ENCODE peak calls at places on chromosomes 13 and 19, in five cellular contexts. One of them, this sample, is unnamed.

GRCh38 chr13:89227356-89227755 is 1556.2 kb downstream of the SLITRK5 start:
- DNase-seq in neural progenitor cell: no peak
- DNase-seq in IMR-90: no peak
- DNase-seq in pancreas: no peak
- DNase-seq in neuronal stem cell: no peak
- DNase-seq in this sample: no peak

GRCh38 chr13:98443329-98443728 is 133.6 kb downstream of the STK24 start:
- DNase-seq in neuronal stem cell: no peak
- DNase-seq in pancreas: no peak
- DNase-seq in neural progenitor cell: no peak
- DNase-seq in IMR-90: peak; percentile 92
- DNase-seq in this sample: no peak

GRCh38 chr19:6248856-6249255 is 30.9 kb downstream of the MLLT1 start:
- DNase-seq in neural progenitor cell: no peak
- DNase-seq in IMR-90: no peak
- DNase-seq in neuronal stem cell: no peak
- DNase-seq in pancreas: no peak
- DNase-seq in this sample: no peak

GRCh38 chr13:94433055-94433947 is 46.2 kb downstream of the DCT start:
- DNase-seq in IMR-90: no peak
- DNase-seq in neuronal stem cell: no peak
- DNase-seq in neural progenitor cell: peak; percentile 31
- DNase-seq in pancreas: no peak
- DNase-seq in this sample: no peak

GRCh38 chr19:30373593-30373992 is 1.4 kb downstream of the ZNF536 start:
- DNase-seq in neuronal stem cell: no peak
- DNase-seq in IMR-90: no peak
- DNase-seq in pancreas: no peak
- DNase-seq in neural progenitor cell: peak; percentile 74
- DNase-seq in this sample: no peak

GRCh38 chr19:33171916-33172359 is 22.2 kb upstream of the LRP3 start:
- DNase-seq in neural progenitor cell: no peak
- DNase-seq in neuronal stem cell: no peak
- DNase-seq in pancreas: no peak
- DNase-seq in IMR-90: peak; percentile 74
- DNase-seq in this sample: no peak

GRCh38 chr19:1089891-1090290 is 5.3 kb downstream of the POLR2E start:
- DNase-seq in IMR-90: no peak
- DNase-seq in pancreas: peak; percentile 30
- DNase-seq in neuronal stem cell: no peak
- DNase-seq in neural progenitor cell: no peak
- DNase-seq in this sample: no peak

GRCh38 chr19:18648971-18649310 is 12.1 kb downstream of the KLHL26 start:
- DNase-seq in IMR-90: no peak
- DNase-seq in neuronal stem cell: no peak
- DNase-seq in neural progenitor cell: no peak
- DNase-seq in pancreas: no peak
- DNase-seq in this sample: peak; percentile 66

GRCh38 chr19:31383553-31383952 is 34.3 kb upstream of the TSHZ3 start:
- DNase-seq in IMR-90: no peak
- DNase-seq in neuronal stem cell: no peak
- DNase-seq in pancreas: no peak
- DNase-seq in neural progenitor cell: no peak
- DNase-seq in this sample: no peak

GRCh38 chr19:35751839-35752745 is 3.7 kb downstream of the LIN37 start:
- DNase-seq in neuronal stem cell: no peak
- DNase-seq in IMR-90: no peak
- DNase-seq in pancreas: no peak
- DNase-seq in neural progenitor cell: no peak
- DNase-seq in this sample: no peak

GRCh38 chr19:1169921-1170885 is 3.9 kb downstream of the SBNO2 start:
- DNase-seq in IMR-90: peak; percentile 83
- DNase-seq in neuronal stem cell: no peak
- DNase-seq in pancreas: peak; percentile 43
- DNase-seq in neural progenitor cell: no peak
- DNase-seq in this sample: no peak

GRCh38 chr13:41813426-41813825 is 147.5 kb downstream of the VWA8 start:
- DNase-seq in neural progenitor cell: no peak
- DNase-seq in pancreas: no peak
- DNase-seq in IMR-90: peak; percentile 66
- DNase-seq in neuronal stem cell: no peak
- DNase-seq in this sample: no peak

GRCh38 chr13:33678906-33679657 is 138.9 kb upstream of the RFC3 start:
- DNase-seq in neural progenitor cell: no peak
- DNase-seq in neuronal stem cell: no peak
- DNase-seq in pancreas: peak; percentile 66
- DNase-seq in IMR-90: peak; percentile 1
- DNase-seq in this sample: no peak

GRCh38 chr19:44740351-44740824 is 8.1 kb upstream of the BCL3 start:
- DNase-seq in IMR-90: no peak
- DNase-seq in neural progenitor cell: no peak
- DNase-seq in pancreas: no peak
- DNase-seq in neuronal stem cell: no peak
- DNase-seq in this sample: no peak

GRCh38 chr19:47351545-47351944 is 2.4 kb downstream of the DHX34 start:
- DNase-seq in IMR-90: peak; percentile 27
- DNase-seq in neuronal stem cell: no peak
- DNase-seq in neural progenitor cell: peak; percentile 31
- DNase-seq in pancreas: no peak
- DNase-seq in this sample: no peak

GRCh38 chr13:26589754-26590153 is 32.3 kb downstream of the WASF3 start:
- DNase-seq in neuronal stem cell: no peak
- DNase-seq in pancreas: no peak
- DNase-seq in IMR-90: peak; percentile 56
- DNase-seq in neural progenitor cell: no peak
- DNase-seq in this sample: no peak

GRCh38 chr13:75689686-75690085 is 53.6 kb downstream of the LMO7 start:
- DNase-seq in neuronal stem cell: no peak
- DNase-seq in IMR-90: peak; percentile 41
- DNase-seq in neural progenitor cell: no peak
- DNase-seq in pancreas: no peak
- DNase-seq in this sample: no peak

GRCh38 chr19:18053571-18054219 is 33.0 kb downstream of the IL12RB1 start:
- DNase-seq in neuronal stem cell: no peak
- DNase-seq in IMR-90: peak; percentile 81
- DNase-seq in pancreas: no peak
- DNase-seq in neural progenitor cell: no peak
- DNase-seq in this sample: no peak

GRCh38 chr19:17762505-17763229 is 11.4 kb downstream of the FCHO1 start:
- DNase-seq in IMR-90: peak; percentile 62
- DNase-seq in neuronal stem cell: peak; percentile 84
- DNase-seq in pancreas: no peak
- DNase-seq in neural progenitor cell: peak; percentile 94
- DNase-seq in this sample: no peak

GRCh38 chr19:40284501-40285352 is at the start of gene AKT2:
- DNase-seq in pancreas: peak; percentile 84
- DNase-seq in IMR-90: peak; percentile 47
- DNase-seq in neural progenitor cell: peak; percentile 94
- DNase-seq in neuronal stem cell: peak; percentile 94
- DNase-seq in this sample: no peak

GRCh38 chr13:50261502-50261901 is 246.3 kb downstream of the KCNRG start:
- DNase-seq in IMR-90: no peak
- DNase-seq in neuronal stem cell: no peak
- DNase-seq in pancreas: no peak
- DNase-seq in neural progenitor cell: no peak
- DNase-seq in this sample: no peak

GRCh38 chr19:4519521-4520277 is 1.4 kb upstream of the PLIN4 start:
- DNase-seq in neuronal stem cell: no peak
- DNase-seq in pancreas: no peak
- DNase-seq in neural progenitor cell: no peak
- DNase-seq in IMR-90: no peak
- DNase-seq in this sample: no peak

GRCh38 chr13:44523176-44524017 is 52.7 kb downstream of the TSC22D1 start:
- DNase-seq in pancreas: no peak
- DNase-seq in neural progenitor cell: no peak
- DNase-seq in neuronal stem cell: no peak
- DNase-seq in IMR-90: peak; percentile 79
- DNase-seq in this sample: no peak

GRCh38 chr19:5090780-5091575 is 122.1 kb downstream of the KDM4B start:
- DNase-seq in pancreas: no peak
- DNase-seq in neural progenitor cell: peak; percentile 73
- DNase-seq in IMR-90: peak; percentile 15
- DNase-seq in neuronal stem cell: peak; percentile 24
- DNase-seq in this sample: peak; percentile 39

GRCh38 chr13:70310720-70311119 is 202.5 kb upstream of the KLHL1 start:
- DNase-seq in pancreas: no peak
- DNase-seq in neuronal stem cell: peak; percentile 18
- DNase-seq in neural progenitor cell: peak; percentile 46
- DNase-seq in IMR-90: no peak
- DNase-seq in this sample: no peak

GRCh38 chr19:55877211-55877610 is 40.9 kb downstream of the NLRP4 start:
- DNase-seq in IMR-90: no peak
- DNase-seq in pancreas: no peak
- DNase-seq in neuronal stem cell: no peak
- DNase-seq in neural progenitor cell: no peak
- DNase-seq in this sample: no peak

GRCh38 chr13:84927442-84928169 is 871.6 kb downstream of the SLITRK6 start:
- DNase-seq in neuronal stem cell: no peak
- DNase-seq in neural progenitor cell: no peak
- DNase-seq in pancreas: no peak
- DNase-seq in IMR-90: no peak
- DNase-seq in this sample: no peak

GRCh38 chr13:50400035-50400726 is 384.9 kb downstream of the KCNRG start:
- DNase-seq in IMR-90: peak; percentile 15
- DNase-seq in pancreas: peak; percentile 30
- DNase-seq in neuronal stem cell: no peak
- DNase-seq in neural progenitor cell: no peak
- DNase-seq in this sample: no peak

GRCh38 chr13:90395846-90396245 is 951.6 kb upstream of the MIR17HG start:
- DNase-seq in pancreas: no peak
- DNase-seq in IMR-90: no peak
- DNase-seq in neural progenitor cell: no peak
- DNase-seq in neuronal stem cell: no peak
- DNase-seq in this sample: no peak

GRCh38 chr19:2282862-2283237 is 875 bp upstream of the PEAK3 start:
- DNase-seq in neuronal stem cell: no peak
- DNase-seq in IMR-90: no peak
- DNase-seq in neural progenitor cell: no peak
- DNase-seq in pancreas: no peak
- DNase-seq in this sample: no peak
- H3K4me3 ChIP-seq in neuronal stem cell: no peak overlapping the region
- H3K4me3 ChIP-seq in IMR-90: no peak overlapping the region
- H3K4me3 ChIP-seq in neural progenitor cell: no peak overlapping the region
- H3K4me3 ChIP-seq in pancreas: no peak overlapping the region
- H3K4me3 ChIP-seq in this sample: no peak overlapping the region

DNA sequence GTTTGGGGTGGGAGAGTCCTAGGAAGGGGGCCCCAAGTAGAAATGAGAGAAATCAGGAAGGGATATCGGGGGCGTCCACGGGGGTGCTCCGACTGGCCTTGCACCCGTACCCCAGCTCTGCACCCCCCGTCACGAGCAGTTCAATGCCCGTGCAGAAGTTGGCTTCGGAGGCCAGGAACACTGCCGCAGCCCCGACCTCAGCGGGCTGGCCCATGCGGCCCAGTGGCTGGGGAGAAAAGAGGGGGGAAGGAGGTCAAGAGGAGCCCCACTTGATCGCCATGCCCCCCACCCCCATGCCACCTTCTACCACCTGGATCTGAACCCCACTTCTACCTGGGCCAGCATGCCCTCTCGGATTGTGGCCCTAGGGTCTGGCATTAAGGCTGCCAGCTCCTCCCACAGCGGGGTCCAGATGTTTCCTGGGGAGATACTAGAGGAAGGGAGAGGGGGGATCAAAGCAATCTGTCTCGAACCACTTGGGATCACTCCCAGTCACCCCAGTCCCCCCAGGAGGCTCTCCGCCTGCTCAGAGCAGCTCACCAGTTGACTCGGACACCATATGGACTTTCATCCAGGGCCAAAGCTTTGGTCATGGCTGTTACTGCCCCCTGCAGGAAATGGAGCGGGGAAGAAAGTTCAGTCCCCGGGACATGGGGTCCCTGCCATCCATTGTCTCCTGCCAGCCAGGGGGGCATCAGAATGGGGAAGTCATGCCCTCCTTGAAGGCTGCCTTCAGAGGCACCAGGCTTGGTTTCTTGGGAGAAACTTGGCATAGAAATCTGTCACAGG is 2.5 kb upstream of the BCAT2 start:
- DNase-seq in neural progenitor cell: peak; percentile 42
- DNase-seq in pancreas: peak; percentile 47
- DNase-seq in neuronal stem cell: no peak
- DNase-seq in IMR-90: no peak
- DNase-seq in this sample: no peak
- H3K27ac ChIP-seq in neural progenitor cell: peak overlapping the region; percentile 87
- H3K27ac ChIP-seq in pancreas: peak overlapping the region; percentile 92
- H3K27ac ChIP-seq in neuronal stem cell: peak overlapping the region; percentile 97
- H3K27ac ChIP-seq in IMR-90: no peak overlapping the region
- H3K27ac ChIP-seq in this sample: peak overlapping the region; percentile 89

GRCh38 chr13:31208554-31209122 is 8.9 kb downstream of the B3GLCT start:
- DNase-seq in pancreas: no peak
- DNase-seq in IMR-90: no peak
- DNase-seq in neural progenitor cell: no peak
- DNase-seq in neuronal stem cell: no peak
- DNase-seq in this sample: no peak
- H3K4me3 ChIP-seq in pancreas: no peak overlapping the region
- H3K4me3 ChIP-seq in IMR-90: no peak overlapping the region
- H3K4me3 ChIP-seq in neural progenitor cell: no peak overlapping the region
- H3K4me3 ChIP-seq in neuronal stem cell: no peak overlapping the region
- H3K4me3 ChIP-seq in this sample: no peak overlapping the region

DNA sequence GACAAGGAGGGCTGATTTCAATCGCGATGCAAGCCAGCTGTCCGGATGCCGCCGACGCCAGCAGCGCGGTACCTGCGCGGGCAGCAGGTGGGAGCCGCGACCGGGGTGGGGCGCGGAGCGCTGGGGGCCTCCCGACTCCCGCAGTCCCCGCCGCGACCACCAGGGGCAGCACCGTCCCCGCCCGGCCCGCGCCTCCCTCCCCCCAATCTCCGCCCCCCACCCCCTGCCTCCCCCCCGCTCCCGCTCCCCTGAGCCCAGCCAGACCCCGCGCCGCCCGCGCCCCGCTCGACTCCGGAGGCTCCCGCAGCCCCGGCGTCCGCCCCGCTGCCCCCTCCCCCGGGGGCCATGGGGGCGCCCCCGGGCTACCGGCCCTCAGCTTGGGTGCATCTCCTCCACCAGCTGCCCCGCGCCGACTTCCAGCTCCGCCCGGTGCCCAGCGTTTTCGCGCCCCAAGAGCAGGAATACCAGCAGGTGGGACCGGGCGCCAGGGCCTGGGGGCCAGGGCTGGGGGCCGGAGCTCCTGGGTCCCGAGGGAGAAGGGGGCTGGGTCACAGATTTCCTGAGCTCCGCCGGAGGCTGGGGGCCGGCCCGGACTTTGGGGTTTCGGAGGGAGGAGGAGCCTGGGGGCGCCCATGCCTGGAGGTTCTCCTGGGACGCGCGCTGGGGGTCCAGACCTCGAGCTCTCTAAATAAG is at the start of gene TTYH1:
- DNase-seq in neural progenitor cell: peak; percentile 78
- DNase-seq in neuronal stem cell: no peak
- DNase-seq in pancreas: peak; percentile 60
- DNase-seq in IMR-90: no peak
- DNase-seq in this sample: no peak
- H3K27ac ChIP-seq in neural progenitor cell: peak within 1 kb of the TSS; percentile 67
- H3K27ac ChIP-seq in neuronal stem cell: peak within 1 kb of the TSS; percentile 41
- H3K27ac ChIP-seq in pancreas: peak within 1 kb of the TSS; percentile 63
- H3K27ac ChIP-seq in IMR-90: no peak within 1 kb of the TSS
- H3K27ac ChIP-seq in this sample: no peak within 1 kb of the TSS

GRCh38 chr13:99860736-99861135 is 110.8 kb downstream of the ZIC5 start:
- DNase-seq in neuronal stem cell: peak; percentile 84
- DNase-seq in IMR-90: no peak
- DNase-seq in neural progenitor cell: peak; percentile 89
- DNase-seq in pancreas: no peak
- DNase-seq in this sample: no peak
- H3K4me3 ChIP-seq in neuronal stem cell: no peak overlapping the region
- H3K4me3 ChIP-seq in IMR-90: no peak overlapping the region
- H3K4me3 ChIP-seq in neural progenitor cell: peak overlapping the region; percentile 20
- H3K4me3 ChIP-seq in pancreas: no peak overlapping the region
- H3K4me3 ChIP-seq in this sample: no peak overlapping the region

This sample was measured in tibial artery.